ENCODE peak calls at places on chromosomes 4 and X, in ten cellular contexts. One of them, this sample, is unnamed. For H3K4me1 and H3K36me3, the result is how much of the 10 kb centered on the place peaks cover.

GRCh38 chr4:41750624-41751324 is 2.2 kb upstream of the PHOX2B start:
- DNase-seq in ascending aorta: no peak
- DNase-seq in GM12878: no peak
- DNase-seq in stomach: no peak
- DNase-seq in PC-9: no peak
- DNase-seq in ovary: no peak
- DNase-seq in breast epithelium: no peak
- DNase-seq in thoracic aorta: no peak
- DNase-seq in left ventricle myocardium inferior: no peak
- DNase-seq in testis: no peak
- DNase-seq in this sample: no peak

GRCh38 chrX:119763175-119763574 is 4.8 kb downstream of the SOWAHD start:
- DNase-seq in thoracic aorta: no peak
- DNase-seq in ascending aorta: no peak
- DNase-seq in breast epithelium: no peak
- DNase-seq in PC-9: peak
- DNase-seq in GM12878: no peak
- DNase-seq in left ventricle myocardium inferior: no peak
- DNase-seq in ovary: no peak
- DNase-seq in testis: no peak
- DNase-seq in stomach: no peak
- DNase-seq in this sample: no peak

GRCh38 chrX:108257556-108257955 is 166.0 kb downstream of the ATG4A start:
- DNase-seq in testis: no peak
- DNase-seq in GM12878: no peak
- DNase-seq in thoracic aorta: no peak
- DNase-seq in left ventricle myocardium inferior: no peak
- DNase-seq in breast epithelium: no peak
- DNase-seq in PC-9: no peak
- DNase-seq in ovary: no peak
- DNase-seq in ascending aorta: no peak
- DNase-seq in stomach: no peak
- DNase-seq in this sample: no peak

GRCh38 chrX:46953597-46953996 is 41.4 kb downstream of the JADE3 start:
- DNase-seq in PC-9: no peak
- DNase-seq in ovary: no peak
- DNase-seq in thoracic aorta: no peak
- DNase-seq in left ventricle myocardium inferior: no peak
- DNase-seq in stomach: no peak
- DNase-seq in ascending aorta: no peak
- DNase-seq in testis: peak
- DNase-seq in GM12878: no peak
- DNase-seq in breast epithelium: no peak
- DNase-seq in this sample: no peak

GRCh38 chr4:140463610-140464009 is 34.5 kb downstream of the MGAT4D start:
- DNase-seq in GM12878: no peak
- DNase-seq in stomach: no peak
- DNase-seq in PC-9: no peak
- DNase-seq in testis: no peak
- DNase-seq in left ventricle myocardium inferior: no peak
- DNase-seq in breast epithelium: no peak
- DNase-seq in thoracic aorta: no peak
- DNase-seq in ascending aorta: no peak
- DNase-seq in ovary: no peak
- DNase-seq in this sample: no peak

GRCh38 chr4:8468746-8469535 is 28.4 kb downstream of the TRMT44 start:
- DNase-seq in testis: peak
- DNase-seq in stomach: peak
- DNase-seq in breast epithelium: peak
- DNase-seq in thoracic aorta: no peak
- DNase-seq in GM12878: peak
- DNase-seq in ovary: peak
- DNase-seq in PC-9: peak
- DNase-seq in left ventricle myocardium inferior: peak
- DNase-seq in ascending aorta: no peak
- DNase-seq in this sample: peak

GRCh38 chr4:159238631-159239030 is 135.8 kb downstream of the RAPGEF2 start:
- DNase-seq in ovary: no peak
- DNase-seq in ascending aorta: no peak
- DNase-seq in PC-9: no peak
- DNase-seq in left ventricle myocardium inferior: no peak
- DNase-seq in breast epithelium: no peak
- DNase-seq in thoracic aorta: no peak
- DNase-seq in GM12878: no peak
- DNase-seq in testis: no peak
- DNase-seq in stomach: no peak
- DNase-seq in this sample: no peak

GRCh38 chrX:1152090-1152489 is 60.4 kb downstream of the CRLF2 start:
- DNase-seq in thoracic aorta: no peak
- DNase-seq in stomach: no peak
- DNase-seq in GM12878: no peak
- DNase-seq in testis: no peak
- DNase-seq in ascending aorta: peak
- DNase-seq in PC-9: no peak
- DNase-seq in breast epithelium: no peak
- DNase-seq in ovary: no peak
- DNase-seq in left ventricle myocardium inferior: no peak
- DNase-seq in this sample: no peak

GRCh38 chr4:73067971-73068394 is 1.5 kb downstream of the COX18 start:
- DNase-seq in stomach: no peak
- DNase-seq in left ventricle myocardium inferior: no peak
- DNase-seq in testis: no peak
- DNase-seq in PC-9: no peak
- DNase-seq in GM12878: no peak
- DNase-seq in thoracic aorta: no peak
- DNase-seq in ascending aorta: no peak
- DNase-seq in ovary: no peak
- DNase-seq in breast epithelium: no peak
- DNase-seq in this sample: no peak

GRCh38 chr4:186204103-186204559 is 12.8 kb downstream of the CYP4V2 start:
- DNase-seq in left ventricle myocardium inferior: no peak
- DNase-seq in PC-9: no peak
- DNase-seq in ovary: peak
- DNase-seq in ascending aorta: peak
- DNase-seq in GM12878: no peak
- DNase-seq in stomach: peak
- DNase-seq in testis: peak
- DNase-seq in thoracic aorta: no peak
- DNase-seq in breast epithelium: no peak
- DNase-seq in this sample: peak

GRCh38 chr4:94577136-94577535 is 125.4 kb downstream of the PDLIM5 start:
- DNase-seq in ovary: peak
- DNase-seq in thoracic aorta: peak
- DNase-seq in left ventricle myocardium inferior: peak
- DNase-seq in stomach: no peak
- DNase-seq in ascending aorta: no peak
- DNase-seq in breast epithelium: no peak
- DNase-seq in PC-9: no peak
- DNase-seq in GM12878: no peak
- DNase-seq in testis: peak
- DNase-seq in this sample: no peak

GRCh38 chr4:7649741-7650531 is 215.2 kb upstream of the PSAPL1 start:
- DNase-seq in testis: peak
- DNase-seq in ovary: no peak
- DNase-seq in PC-9: peak
- DNase-seq in GM12878: peak
- DNase-seq in ascending aorta: peak
- DNase-seq in breast epithelium: no peak
- DNase-seq in stomach: no peak
- DNase-seq in thoracic aorta: no peak
- DNase-seq in left ventricle myocardium inferior: no peak
- DNase-seq in this sample: no peak

GRCh38 chr4:144209491-144209890 is 69.0 kb upstream of the GYPA start:
- DNase-seq in PC-9: no peak
- DNase-seq in testis: no peak
- DNase-seq in ovary: no peak
- DNase-seq in stomach: no peak
- DNase-seq in ascending aorta: no peak
- DNase-seq in GM12878: no peak
- DNase-seq in left ventricle myocardium inferior: no peak
- DNase-seq in thoracic aorta: no peak
- DNase-seq in breast epithelium: no peak
- DNase-seq in this sample: no peak

GRCh38 chr4:37780444-37781133 is 45.9 kb upstream of the PGM2 start:
- DNase-seq in breast epithelium: no peak
- DNase-seq in testis: no peak
- DNase-seq in PC-9: no peak
- DNase-seq in thoracic aorta: no peak
- DNase-seq in stomach: peak
- DNase-seq in left ventricle myocardium inferior: no peak
- DNase-seq in ovary: no peak
- DNase-seq in ascending aorta: no peak
- DNase-seq in GM12878: no peak
- DNase-seq in this sample: no peak

GRCh38 chr4:30721353-30722091 is 1.4 kb downstream of the PCDH7 start:
- DNase-seq in GM12878: no peak
- DNase-seq in PC-9: peak
- DNase-seq in ascending aorta: peak
- DNase-seq in ovary: peak
- DNase-seq in thoracic aorta: no peak
- DNase-seq in testis: no peak
- DNase-seq in left ventricle myocardium inferior: peak
- DNase-seq in stomach: peak
- DNase-seq in breast epithelium: no peak
- DNase-seq in this sample: no peak

GRCh38 chrX:30627818-30628652 is 25.2 kb upstream of the GK start:
- DNase-seq in thoracic aorta: no peak
- DNase-seq in GM12878: no peak
- DNase-seq in testis: no peak
- DNase-seq in ovary: no peak
- DNase-seq in breast epithelium: no peak
- DNase-seq in left ventricle myocardium inferior: no peak
- DNase-seq in PC-9: no peak
- DNase-seq in stomach: no peak
- DNase-seq in ascending aorta: no peak
- DNase-seq in this sample: no peak

GRCh38 chr4:113639311-113639710 is 122.2 kb downstream of the CAMK2D start:
- DNase-seq in thoracic aorta: no peak
- DNase-seq in GM12878: no peak
- DNase-seq in PC-9: no peak
- DNase-seq in left ventricle myocardium inferior: no peak
- DNase-seq in ascending aorta: no peak
- DNase-seq in testis: no peak
- DNase-seq in stomach: no peak
- DNase-seq in ovary: no peak
- DNase-seq in breast epithelium: no peak
- DNase-seq in this sample: no peak

DNA sequence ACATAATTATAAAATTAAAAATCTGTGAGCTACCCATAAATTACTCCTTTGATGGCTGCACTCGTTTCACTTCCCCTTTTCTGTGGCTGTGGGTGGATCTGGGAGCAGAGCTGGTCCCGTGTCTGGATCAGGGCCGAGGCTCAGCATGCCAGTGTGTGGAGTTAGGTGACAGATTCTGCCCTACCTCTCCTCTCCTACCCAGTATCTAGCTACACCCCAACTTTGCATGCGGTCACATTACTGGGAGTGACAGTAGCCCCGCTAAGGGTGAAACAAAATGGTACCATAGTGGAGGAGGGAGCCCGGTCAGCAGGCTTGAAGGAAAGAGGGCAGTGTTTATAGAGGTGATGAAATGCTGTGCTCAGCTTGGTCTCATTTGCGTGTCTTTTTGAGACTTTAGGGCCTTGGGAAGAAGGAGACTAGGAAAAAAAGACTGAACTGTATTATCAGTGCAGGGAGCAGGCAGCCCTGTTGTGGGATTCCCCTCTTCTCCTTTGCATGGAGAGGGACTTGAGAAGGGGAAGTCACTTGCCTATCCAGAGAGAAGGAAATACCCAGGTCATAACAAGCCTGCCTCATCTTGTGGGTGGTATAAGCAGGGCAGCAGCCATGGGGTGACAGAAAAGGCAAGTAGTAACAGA is 48.4 kb downstream of the ARHGAP10 start:
- DNase-seq in thoracic aorta: no peak
- DNase-seq in left ventricle myocardium inferior: peak
- DNase-seq in GM12878: peak
- DNase-seq in testis: no peak
- DNase-seq in ovary: no peak
- DNase-seq in stomach: no peak
- DNase-seq in breast epithelium: no peak
- DNase-seq in PC-9: no peak
- DNase-seq in ascending aorta: no peak
- DNase-seq in this sample: no peak
- H3K4me1 ChIP-seq in thoracic aorta: half or more
- H3K4me1 ChIP-seq in left ventricle myocardium inferior: half or more
- H3K4me1 ChIP-seq in GM12878: under half
- H3K4me1 ChIP-seq in testis: under half
- H3K4me1 ChIP-seq in ovary: under half
- H3K4me1 ChIP-seq in stomach: half or more
- H3K4me1 ChIP-seq in breast epithelium: under half
- H3K4me1 ChIP-seq in PC-9: under half
- H3K4me1 ChIP-seq in ascending aorta: under half
- H3K4me1 ChIP-seq in this sample: under half

DNA sequence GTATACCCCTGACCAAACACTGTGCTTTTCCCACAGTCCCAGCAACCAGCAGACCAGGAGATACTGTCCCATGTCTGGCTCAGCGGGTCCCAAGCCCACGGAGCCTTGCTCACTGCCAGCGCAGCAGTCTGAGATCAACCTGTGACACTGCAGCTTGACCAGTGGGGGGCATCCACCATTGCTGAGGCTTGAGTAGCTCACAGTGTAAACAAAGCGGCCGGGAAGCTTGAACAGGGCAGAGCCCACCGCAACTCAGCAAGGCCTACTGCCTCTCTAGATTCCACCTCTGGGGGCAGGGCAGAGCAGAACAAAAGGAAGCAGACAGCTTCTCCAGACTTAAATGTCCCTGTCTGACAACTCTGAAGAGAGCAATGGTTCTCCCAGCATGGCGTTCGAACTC is 58.1 kb downstream of the SLC10A6 start:
- DNase-seq in ovary: no peak
- DNase-seq in thoracic aorta: no peak
- DNase-seq in GM12878: no peak
- DNase-seq in testis: no peak
- DNase-seq in left ventricle myocardium inferior: no peak
- DNase-seq in breast epithelium: no peak
- DNase-seq in ascending aorta: no peak
- DNase-seq in stomach: no peak
- DNase-seq in PC-9: no peak
- DNase-seq in this sample: no peak
- TF ChIP-seq CTCF in ovary: no peak
- TF ChIP-seq CTCF in thoracic aorta: no peak
- TF ChIP-seq CTCF in GM12878: no peak
- TF ChIP-seq CTCF in testis: no peak
- TF ChIP-seq CTCF in left ventricle myocardium inferior: peak
- TF ChIP-seq CTCF in breast epithelium: no peak
- TF ChIP-seq CTCF in ascending aorta: no peak
- TF ChIP-seq CTCF in stomach: no peak
- TF ChIP-seq CTCF in PC-9: no peak
- TF ChIP-seq CTCF in this sample: no peak

GRCh38 chr4:3516836-3517730 is 15.1 kb downstream of the LRPAP1 start:
- DNase-seq in PC-9: no peak
- DNase-seq in stomach: no peak
- DNase-seq in left ventricle myocardium inferior: peak
- DNase-seq in thoracic aorta: no peak
- DNase-seq in breast epithelium: no peak
- DNase-seq in ascending aorta: no peak
- DNase-seq in GM12878: no peak
- DNase-seq in ovary: peak
- DNase-seq in testis: no peak
- DNase-seq in this sample: no peak
- H3K36me3 ChIP-seq in PC-9: under half
- H3K36me3 ChIP-seq in stomach: half or more
- H3K36me3 ChIP-seq in left ventricle myocardium inferior: half or more
- H3K36me3 ChIP-seq in thoracic aorta: half or more
- H3K36me3 ChIP-seq in breast epithelium: under half
- H3K36me3 ChIP-seq in ascending aorta: half or more
- H3K36me3 ChIP-seq in GM12878: under half
- H3K36me3 ChIP-seq in ovary: under half
- H3K36me3 ChIP-seq in testis: under half
- H3K36me3 ChIP-seq in this sample: under half

GRCh38 chrX:25021132-25021498 is 5.3 kb upstream of the ARX start:
- DNase-seq in testis: no peak
- DNase-seq in breast epithelium: no peak
- DNase-seq in thoracic aorta: no peak
- DNase-seq in ascending aorta: no peak
- DNase-seq in left ventricle myocardium inferior: no peak
- DNase-seq in PC-9: no peak
- DNase-seq in ovary: no peak
- DNase-seq in stomach: no peak
- DNase-seq in GM12878: no peak
- DNase-seq in this sample: no peak
- H3K4me1 ChIP-seq in testis: under half
- H3K4me1 ChIP-seq in breast epithelium: under half
- H3K4me1 ChIP-seq in thoracic aorta: under half
- H3K4me1 ChIP-seq in ascending aorta: under half
- H3K4me1 ChIP-seq in left ventricle myocardium inferior: under half
- H3K4me1 ChIP-seq in PC-9: under half
- H3K4me1 ChIP-seq in ovary: under half
- H3K4me1 ChIP-seq in stomach: under half
- H3K4me1 ChIP-seq in GM12878: under half
- H3K4me1 ChIP-seq in this sample: under half